ENCODE peak calls at places on chromosomes 16 and 17, in seven cellular contexts. T, A, R, I, M, G and V are unnamed samples.

GRCh38 chr16:52963471-52963870 is 89.2 kb downstream of the CHD9NB start:
- DNase-seq in T (no peak), A (no peak), R (no peak), I (no peak), M (no peak), G (no peak), V (no peak)

GRCh38 chr16:51994597-51994996 is 552.3 kb downstream of the TOX3 start:
- DNase-seq in T (peak), A (no peak), R (peak), I (no peak), M (peak), G (peak), V (no peak)

GRCh38 chr17:82299452-82299851 is 18.0 kb downstream of the CD7 start:
- DNase-seq in T (no peak), A (no peak), R (no peak), I (peak), M (no peak), G (no peak), V (no peak)

GRCh38 chr16:12289175-12290063 is 312.9 kb downstream of the SNX29 start:
- DNase-seq in T (no peak), A (no peak), R (no peak), I (no peak), M (no peak), G (no peak), V (no peak)

GRCh38 chr16:8675183-8676159 is 1.1 kb downstream of the ABAT start:
- DNase-seq in T (no peak), A (no peak), R (no peak), I (peak), M (peak), G (no peak), V (peak)

GRCh38 chr17:384622-385194 is 32.1 kb upstream of the RPH3AL start:
- DNase-seq in T (no peak), A (no peak), R (no peak), I (no peak), M (no peak), G (no peak), V (no peak)

GRCh38 chr17:9294661-9295210 is 273.4 kb downstream of the NTN1 start:
- DNase-seq in T (no peak), A (no peak), R (no peak), I (no peak), M (no peak), G (no peak), V (no peak)

GRCh38 chr16:53761967-53762726 is 58.2 kb downstream of the FTO start:
- DNase-seq in T (no peak), A (no peak), R (no peak), I (no peak), M (no peak), G (peak), V (no peak)

GRCh38 chr16:89270666-89271345 is 53.3 kb downstream of the ZNF778 start:
- DNase-seq in T (no peak), A (no peak), R (no peak), I (no peak), M (no peak), G (no peak), V (no peak)

GRCh38 chr17:31754239-31754945 is 104.7 kb downstream of the COPRS start:
- DNase-seq in T (no peak), A (peak), R (peak), I (no peak), M (peak), G (peak), V (no peak)

GRCh38 chr16:70706948-70707465 is 21.2 kb upstream of the MTSS2 start:
- DNase-seq in T (no peak), A (peak), R (peak), I (no peak), M (peak), G (peak), V (no peak)

GRCh38 chr17:31327534-31328526 is 6.4 kb upstream of the EVI2A start:
- DNase-seq in T (no peak), A (peak), R (peak), I (no peak), M (peak), G (peak), V (no peak)

GRCh38 chr16:19213885-19214284 is 45.8 kb downstream of the SYT17 start:
- DNase-seq in T (no peak), A (no peak), R (no peak), I (peak), M (no peak), G (no peak), V (no peak)

GRCh38 chr17:15741624-15742023 is 9.5 kb downstream of the TBC1D26 start:
- DNase-seq in T (no peak), A (no peak), R (no peak), I (no peak), M (no peak), G (no peak), V (no peak)

GRCh38 chr17:67412057-67412456 is 35.0 kb downstream of the PITPNC1 start:
- DNase-seq in T (no peak), A (no peak), R (no peak), I (no peak), M (no peak), G (no peak), V (no peak)

GRCh38 chr16:266258-267164 is 9.2 kb downstream of the RGS11 start:
- DNase-seq in T (no peak), A (no peak), R (no peak), I (no peak), M (no peak), G (no peak), V (no peak)

GRCh38 chr16:588639-588888 is 1.3 kb upstream of the RAB40C start:
- DNase-seq in T (peak), A (peak), R (peak), I (peak), M (peak), G (peak), V (peak)

GRCh38 chr16:68328860-68329370 is 18.1 kb downstream of the PRMT7 start:
- DNase-seq in T (no peak), A (no peak), R (no peak), I (no peak), M (no peak), G (no peak), V (no peak)

GRCh38 chr17:42287305-42288077 is 807 bp upstream of the STAT5A start:
- DNase-seq in T (no peak), A (no peak), R (no peak), I (peak), M (no peak), G (no peak), V (peak)

GRCh38 chr16:22188595-22189442 is 17.3 kb upstream of the EEF2K start:
- DNase-seq in T (peak), A (peak), R (peak), I (peak), M (peak), G (peak), V (peak)

GRCh38 chr16:66081967-66082366 is 284.5 kb upstream of the CDH5 start:
- DNase-seq in T (no peak), A (no peak), R (peak), I (no peak), M (peak), G (peak), V (no peak)

GRCh38 chr16:68249361-68249760 is 4.2 kb downstream of the PLA2G15 start:
- DNase-seq in T (no peak), A (no peak), R (no peak), I (no peak), M (no peak), G (no peak), V (no peak)

GRCh38 chr17:40179923-40180659 is 2.8 kb downstream of the RAPGEFL1 start:
- DNase-seq in T (no peak), A (peak), R (peak), I (no peak), M (peak), G (peak), V (no peak)

GRCh38 chr17:64148017-64148631 is 18.2 kb upstream of the ERN1 start:
- DNase-seq in T (peak), A (no peak), R (peak), I (no peak), M (no peak), G (peak), V (no peak)

GRCh38 chr17:19376799-19377198 is 1.5 kb upstream of the MAPK7 start:
- DNase-seq in T (no peak), A (no peak), R (no peak), I (peak), M (no peak), G (no peak), V (no peak)

GRCh38 chr16:58264961-58265479 is 29.8 kb downstream of the PRSS54 start:
- DNase-seq in T (no peak), A (peak), R (peak), I (peak), M (peak), G (peak), V (no peak)

GRCh38 chr16:14057878-14058382 is 13.2 kb upstream of the MRTFB start:
- DNase-seq in T (no peak), A (no peak), R (no peak), I (no peak), M (no peak), G (peak), V (no peak)

GRCh38 chr17:40063034-40063765 is 435 bp downstream of the THRA start:
- DNase-seq in T (no peak), A (no peak), R (no peak), I (peak), M (peak), G (peak), V (no peak)

GRCh38 chr17:66602659-66603363 is 232.1 kb upstream of the CACNG5 start:
- DNase-seq in T (no peak), A (no peak), R (peak), I (no peak), M (peak), G (peak), V (no peak)